ENCODE peak calls at places on chromosomes 4 and X, in six cellular contexts. N is PC-9; G is CD8-positive, alpha-beta memory T cell; Z is CD8-positive, alpha-beta T cell; T is IMR-90; U is suprapubic skin. J is an unnamed sample.

GRCh38 chrX:107323786-107324492 is 117.5 kb downstream of the DNAAF6 start:
- DNase-seq in N (no peak), G (no peak), Z (no peak), T (no peak), U (no peak), J (no peak)

GRCh38 chr4:73413294-73413755 is 9.2 kb downstream of the ALB start:
- DNase-seq in N (no peak), G (no peak), Z (no peak), T (no peak), U (no peak), J (no peak)

GRCh38 chrX:151386838-151387459 is 10.1 kb upstream of the VMA21 start:
- DNase-seq in N (no peak), G (no peak), Z (no peak), T (peak; percentile 3), U (no peak), J (no peak)

GRCh38 chr4:158253350-158253980 is 43.2 kb downstream of the TMEM144 start:
- DNase-seq in N (peak; percentile 10), G (no peak), Z (peak; percentile 23), T (peak; percentile 63), U (no peak), J (no peak)

GRCh38 chrX:150664290-150664689 is 28.9 kb upstream of the MTMR1 start:
- DNase-seq in N (peak; percentile 29), G (no peak), Z (no peak), T (no peak), U (no peak), J (no peak)

GRCh38 chr4:13522282-13523104 is 21.8 kb downstream of the NKX3-2 start:
- DNase-seq in N (no peak), G (no peak), Z (no peak), T (no peak), U (no peak), J (no peak)

GRCh38 chr4:8291701-8292387 is 22.3 kb downstream of the HTRA3 start:
- DNase-seq in N (no peak), G (no peak), Z (no peak), T (no peak), U (peak; percentile 49), J (no peak)

GRCh38 chr4:74098628-74098995 is 383 bp downstream of the CXCL2 start:
- DNase-seq in N (no peak), G (no peak), Z (no peak), T (no peak), U (peak; percentile 70), J (no peak)

GRCh38 chrX:70664726-70665125 is 220.1 kb downstream of the DLG3 start:
- DNase-seq in N (no peak), G (no peak), Z (no peak), T (peak; percentile 30), U (no peak), J (no peak)

GRCh38 chrX:143669395-143669794 is 33.5 kb upstream of the SLITRK4 start:
- DNase-seq in N (no peak), G (no peak), Z (no peak), T (no peak), U (no peak), J (no peak)

GRCh38 chr4:164700471-164700870 is 53.5 kb upstream of the SMIM31 start:
- DNase-seq in N (no peak), G (no peak), Z (no peak), T (no peak), U (no peak), J (peak; percentile 74)

GRCh38 chrX:70445197-70445656 is 592 bp downstream of the DLG3 start:
- DNase-seq in N (no peak), G (no peak), Z (no peak), T (no peak), U (no peak), J (no peak)

GRCh38 chrX:109872021-109872730 is 130.7 kb upstream of the TMEM164 start:
- DNase-seq in N (no peak), G (no peak), Z (no peak), T (peak; percentile 83), U (no peak), J (no peak)

GRCh38 chr4:162683659-162684370 is 482.9 kb downstream of the NAF1 start:
- DNase-seq in N (no peak), G (no peak), Z (no peak), T (no peak), U (no peak), J (no peak)

GRCh38 chr4:162457071-162457865 is 293.5 kb upstream of the FSTL5 start:
- DNase-seq in N (no peak), G (no peak), Z (no peak), T (no peak), U (no peak), J (no peak)

GRCh38 chr4:37685211-37685725 is 908 bp downstream of the RELL1 start:
- DNase-seq in N (no peak), G (peak; percentile 39), Z (peak; percentile 74), T (peak; percentile 82), U (no peak), J (no peak)

GRCh38 chrX:102746134-102746584 is 25.6 kb downstream of the GPRASP3 start:
- DNase-seq in N (no peak), G (no peak), Z (no peak), T (no peak), U (peak; percentile 65), J (no peak)

GRCh38 chr4:106615961-106616360 is 247.4 kb upstream of the GIMD1 start:
- DNase-seq in N (no peak), G (no peak), Z (no peak), T (no peak), U (no peak), J (no peak)

GRCh38 chr4:159035570-159035969 is 67.3 kb upstream of the RAPGEF2 start:
- DNase-seq in N (no peak), G (no peak), Z (no peak), T (no peak), U (no peak), J (no peak)

GRCh38 chr4:168710353-168710946 is 213.6 kb downstream of the PALLD start:
- DNase-seq in N (peak; percentile 15), G (no peak), Z (no peak), T (peak; percentile 79), U (no peak), J (peak; percentile 22)

GRCh38 chr4:156388826-156389225 is 435.2 kb upstream of the CTSO start:
- DNase-seq in N (no peak), G (no peak), Z (no peak), T (peak; percentile 2), U (no peak), J (no peak)

GRCh38 chr4:101027721-101028120 is 319.6 kb downstream of the PPP3CA start:
- DNase-seq in N (no peak), G (no peak), Z (no peak), T (no peak), U (no peak), J (no peak)

GRCh38 chrX:49019050-49019449 is 17.0 kb upstream of the GRIPAP1 start:
- DNase-seq in N (no peak), G (no peak), Z (no peak), T (no peak), U (no peak), J (no peak)

GRCh38 chrX:13742397-13743176 is 8.0 kb downstream of the OFD1 start:
- DNase-seq in N (no peak), G (peak; percentile 20), Z (peak; percentile 51), T (no peak), U (no peak), J (no peak)

GRCh38 chr4:112655270-112655669 is 18.3 kb downstream of the LARP7 start:
- DNase-seq in N (no peak), G (no peak), Z (no peak), T (no peak), U (no peak), J (no peak)
- H3K36me3 ChIP-seq in N (peaks cover 37% of the 10 kb centered on the region), G (peaks cover 13% of the 10 kb centered on the region), Z (peaks cover 34% of the 10 kb centered on the region), T (peaks cover 21% of the 10 kb centered on the region), U (peaks cover 79% of the 10 kb centered on the region), J (no peaks in the 10 kb centered on the region)

DNA sequence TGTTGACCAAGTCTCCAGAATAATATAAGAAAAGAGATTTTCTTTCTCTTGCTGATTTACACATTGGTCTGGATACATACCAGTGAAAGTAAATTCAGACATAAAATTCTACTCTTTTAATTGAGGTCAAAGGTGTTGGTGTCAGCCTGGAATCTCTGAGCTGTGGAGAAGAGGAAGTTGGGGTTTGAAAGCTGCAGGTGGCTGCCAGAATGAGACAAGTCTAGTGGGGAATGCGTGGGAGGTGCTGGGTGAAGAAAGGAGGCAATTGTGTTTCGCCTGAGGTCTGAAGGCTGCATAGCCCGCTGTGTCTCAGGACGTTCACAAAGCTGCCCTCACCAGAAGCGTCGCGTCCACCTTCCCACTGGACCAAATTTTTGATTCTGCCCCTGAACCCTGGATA is 31.2 kb downstream of the PHEX start:
- DNase-seq in N (no peak), G (no peak), Z (no peak), T (no peak), U (no peak), J (no peak)
- H3K4me1 ChIP-seq in N (peaks cover 43% of the 10 kb centered on the region), G (no peaks in the 10 kb centered on the region), Z (no peaks in the 10 kb centered on the region), T (peaks cover 4% of the 10 kb centered on the region), U (no peaks in the 10 kb centered on the region), J (no peaks in the 10 kb centered on the region)

DNA sequence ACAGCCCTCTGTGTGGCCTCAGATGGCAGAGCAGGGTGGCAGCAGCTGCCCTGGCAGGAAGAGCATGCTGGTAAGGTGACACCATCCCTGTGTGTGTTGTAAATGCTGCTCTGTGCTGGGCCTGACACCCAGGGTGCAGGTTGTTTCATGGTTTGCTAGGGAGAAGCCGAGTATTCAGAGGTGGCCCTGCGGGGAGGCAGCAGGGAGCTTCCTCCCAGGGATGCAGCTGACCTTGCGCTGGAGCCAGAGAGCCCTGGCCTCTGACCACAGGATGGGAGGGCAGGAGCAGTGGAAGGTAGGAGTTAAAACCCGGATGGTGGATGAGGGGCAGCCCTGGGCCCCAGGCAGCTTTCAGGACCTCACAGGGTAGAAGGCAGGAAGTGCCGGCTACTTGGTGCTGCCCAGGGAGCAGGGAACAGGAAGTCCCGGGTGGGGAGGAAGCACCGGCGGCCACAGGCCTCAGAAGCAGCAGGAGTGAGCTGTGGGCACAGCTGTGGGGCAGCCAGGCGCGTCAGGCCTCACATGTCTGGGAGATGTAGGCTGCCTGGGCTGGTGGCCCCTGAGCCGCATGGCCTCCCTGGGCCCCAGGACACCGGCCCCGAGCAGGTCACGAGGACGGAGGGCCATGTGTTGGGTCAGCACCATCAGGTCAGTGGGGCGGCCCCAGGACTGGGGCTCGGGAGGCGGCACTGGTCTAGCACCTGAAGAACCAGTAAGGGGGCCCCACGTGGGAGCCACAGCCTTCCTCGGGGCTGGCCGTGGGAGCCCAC is 19.1 kb downstream of the SH3BP2 start:
- DNase-seq in N (peak; percentile 53), G (peak; percentile 50), Z (peak; percentile 54), T (peak; percentile 65), U (peak; percentile 85), J (no peak)
- H3K4me3 ChIP-seq in N (no peak overlapping the region), G (peak overlapping the region; percentile 59), Z (peak overlapping the region; percentile 85), T (no peak overlapping the region), U (peak overlapping the region; percentile 44), J (no peak overlapping the region)

GRCh38 chr4:103137446-103137827 is 37.8 kb upstream of the BDH2 start:
- DNase-seq in N (peak; percentile 5), G (no peak), Z (no peak), T (peak; percentile 32), U (no peak), J (no peak)
- H3K36me3 ChIP-seq in N (peaks cover 4% of the 10 kb centered on the region), G (no peaks in the 10 kb centered on the region), Z (no peaks in the 10 kb centered on the region), T (peaks cover 2% of the 10 kb centered on the region), U (no peaks in the 10 kb centered on the region), J (peaks cover 4% of the 10 kb centered on the region)

J was measured in iPS DF 6.9.